ENCODE peak calls at places on chromosomes 16 and 17, in six cellular contexts. C, I, N, A, D and T are unnamed samples.

GRCh38 chr17:39027037-39027436 is 59.8 kb upstream of the FBXO47 start:
- DNase-seq in I (no peak), A (no peak), C (peak), N (peak), D (no peak), T (peak)

GRCh38 chr16:70685061-70685937 is 554 bp downstream of the MTSS2 start:
- DNase-seq in A (peak), N (peak), C (no peak), D (no peak), I (no peak), T (no peak)

GRCh38 chr17:77645441-77646430 is 312.8 kb upstream of the TNRC6C start:
- DNase-seq in A (peak), C (no peak), D (peak), N (no peak), I (no peak), T (no peak)

GRCh38 chr16:898761-899677 is 71.8 kb downstream of the LMF1 start:
- DNase-seq in C (no peak), A (no peak), I (no peak), D (no peak), N (no peak), T (no peak)

GRCh38 chr17:38872671-38873385 is 3.0 kb downstream of the LASP1 start:
- DNase-seq in A (no peak), D (no peak), N (no peak), I (no peak), C (no peak), T (no peak)

GRCh38 chr16:52557236-52557635 is 10.3 kb upstream of the TOX3 start:
- DNase-seq in N (no peak), I (no peak), D (no peak), A (no peak), C (no peak), T (no peak)

GRCh38 chr16:58501242-58502131 is 1.5 kb downstream of the NDRG4 start:
- DNase-seq in N (no peak), I (peak), D (no peak), C (no peak), A (peak), T (peak)

GRCh38 chr17:66255112-66255511 is 25.9 kb upstream of the APOH start:
- DNase-seq in N (peak), D (peak), A (peak), C (peak), I (peak), T (no peak)

GRCh38 chr17:3048727-3049471 is 14.5 kb downstream of the OR1D5 start:
- DNase-seq in I (peak), D (peak), N (peak), A (peak), C (peak), T (peak)

GRCh38 chr16:3670711-3671110 is 16.2 kb downstream of the DNASE1 start:
- DNase-seq in A (no peak), C (no peak), D (no peak), I (no peak), N (no peak), T (no peak)

GRCh38 chr16:57801098-57801855 is 1.0 kb downstream of the KIFC3 start:
- DNase-seq in C (no peak), D (peak), A (peak), N (peak), I (no peak), T (no peak)

GRCh38 chr17:79792984-79793923 is 3.6 kb downstream of the CBX8 start:
- DNase-seq in I (no peak), N (no peak), A (peak), C (no peak), D (peak), T (no peak)

GRCh38 chr16:30778549-30779244 is 8.3 kb downstream of the ZNF629 start:
- DNase-seq in N (no peak), D (no peak), A (peak), C (no peak), I (no peak), T (no peak)

GRCh38 chr17:44877121-44877520 is 22.1 kb downstream of the EFTUD2 start:
- DNase-seq in C (no peak), N (no peak), D (no peak), I (no peak), A (no peak), T (no peak)

GRCh38 chr17:79626156-79626890 is 15.5 kb upstream of the RBFOX3 start:
- DNase-seq in I (no peak), D (no peak), N (no peak), A (no peak), C (no peak), T (no peak)

GRCh38 chr17:54983260-54983659 is 14.7 kb downstream of the STXBP4 start:
- DNase-seq in A (no peak), D (no peak), C (no peak), I (no peak), N (no peak), T (no peak)

GRCh38 chr16:20271893-20272292 is 55.4 kb downstream of the GP2 start:
- DNase-seq in N (no peak), D (no peak), A (peak), I (no peak), C (no peak), T (no peak)